ENCODE peak calls at places on chromosomes 7 and 10, in ten cellular contexts. G is HCT116; W is GM23248; A is CD8-positive, alpha-beta memory T cell; P is lower lobe of right lung; D is cardiac muscle cell; N is neuronal stem cell; O is mesendoderm; F is PC-9; V is stomach. Z is an unnamed sample. For H3K36me3, the result is how much of the 10 kb centered on the place peaks cover.

GRCh38 chr7:80529362-80529761 is 17.5 kb upstream of the GNAT3 start:
- DNase-seq in G (no peak), W (peak), A (no peak), P (no peak), D (no peak), N (no peak), O (no peak), F (no peak), V (no peak), Z (no peak)

GRCh38 chr10:12081470-12081869 is 12.7 kb downstream of the DHTKD1 start:
- DNase-seq in G (no peak), W (no peak), A (no peak), P (no peak), D (no peak), N (no peak), O (peak), F (no peak), V (no peak), Z (no peak)

GRCh38 chr7:137999496-138000080 is 2.3 kb downstream of the CREB3L2 start:
- DNase-seq in G (no peak), W (no peak), A (no peak), P (no peak), D (no peak), N (no peak), O (no peak), F (no peak), V (no peak), Z (no peak)

GRCh38 chr7:106774768-106775551 is 90.1 kb upstream of the PIK3CG start:
- DNase-seq in G (peak), W (peak), A (no peak), P (peak), D (no peak), N (no peak), O (peak), F (peak), V (no peak), Z (no peak)

GRCh38 chr7:118195837-118196474 is 12.0 kb downstream of the LSM8 start:
- DNase-seq in G (peak), W (peak), A (peak), P (no peak), D (peak), N (peak), O (peak), F (peak), V (peak), Z (no peak)

GRCh38 chr7:43679210-43680068 is 49.9 kb downstream of the COA1 start:
- DNase-seq in G (no peak), W (no peak), A (no peak), P (no peak), D (no peak), N (no peak), O (no peak), F (no peak), V (no peak), Z (no peak)

GRCh38 chr10:62038609-62039190 is 137.2 kb downstream of the ARID5B start:
- DNase-seq in G (peak), W (peak), A (peak), P (peak), D (peak), N (peak), O (peak), F (peak), V (peak), Z (peak)

GRCh38 chr10:93236378-93237040 is 162.8 kb downstream of the CYP26A1 start:
- DNase-seq in G (no peak), W (no peak), A (no peak), P (no peak), D (no peak), N (no peak), O (no peak), F (no peak), V (no peak), Z (no peak)

GRCh38 chr7:102843850-102844249 is 69.0 kb upstream of the LRRC17 start:
- DNase-seq in G (no peak), W (no peak), A (no peak), P (no peak), D (no peak), N (no peak), O (no peak), F (no peak), V (no peak), Z (no peak)

GRCh38 chr7:46859963-46860475 is 721.9 kb downstream of the TNS3 start:
- DNase-seq in G (no peak), W (peak), A (no peak), P (no peak), D (no peak), N (no peak), O (no peak), F (no peak), V (no peak), Z (no peak)

GRCh38 chr10:31362023-31362641 is 43.1 kb downstream of the ZEB1 start:
- DNase-seq in G (no peak), W (no peak), A (no peak), P (no peak), D (no peak), N (no peak), O (no peak), F (no peak), V (no peak), Z (no peak)

GRCh38 chr10:94320285-94320914 is 42.3 kb downstream of the NOC3L start:
- DNase-seq in G (peak), W (peak), A (peak), P (peak), D (peak), N (peak), O (peak), F (peak), V (peak), Z (peak)

GRCh38 chr7:19834566-19834965 is 61.1 kb upstream of the TMEM196 start:
- DNase-seq in G (no peak), W (no peak), A (no peak), P (no peak), D (no peak), N (no peak), O (peak), F (peak), V (no peak), Z (no peak)

GRCh38 chr10:18719811-18720210 is 60.6 kb downstream of the ARL5B start:
- DNase-seq in G (no peak), W (peak), A (no peak), P (no peak), D (no peak), N (no peak), O (no peak), F (no peak), V (no peak), Z (no peak)

GRCh38 chr7:22629056-22629455 is 97.9 kb upstream of the IL6 start:
- DNase-seq in G (no peak), W (no peak), A (no peak), P (no peak), D (no peak), N (no peak), O (peak), F (no peak), V (no peak), Z (no peak)

GRCh38 chr10:34698979-34699378 is 116.1 kb downstream of the PARD3 start:
- DNase-seq in G (peak), W (peak), A (no peak), P (no peak), D (no peak), N (no peak), O (peak), F (peak), V (no peak), Z (no peak)

GRCh38 chr7:25662881-25663588 is 434.7 kb upstream of the NPVF start:
- DNase-seq in G (no peak), W (no peak), A (no peak), P (no peak), D (no peak), N (no peak), O (no peak), F (no peak), V (no peak), Z (no peak)

GRCh38 chr10:76329891-76330575 is 898.6 kb downstream of the LRMDA start:
- DNase-seq in G (no peak), W (peak), A (no peak), P (no peak), D (no peak), N (no peak), O (no peak), F (peak), V (no peak), Z (no peak)

GRCh38 chr7:150406311-150406564 is 27.1 kb downstream of the ZNF775 start:
- DNase-seq in G (no peak), W (no peak), A (peak), P (no peak), D (no peak), N (no peak), O (no peak), F (no peak), V (no peak), Z (no peak)

GRCh38 chr10:78081292-78081691 is 47.6 kb downstream of the RPS24 start:
- DNase-seq in G (no peak), W (no peak), A (no peak), P (no peak), D (no peak), N (no peak), O (no peak), F (no peak), V (no peak), Z (no peak)

GRCh38 chr10:66187096-66187733 is 738.6 kb upstream of the LRRTM3 start:
- DNase-seq in G (no peak), W (no peak), A (no peak), P (no peak), D (no peak), N (no peak), O (no peak), F (no peak), V (no peak), Z (no peak)

GRCh38 chr7:43769791-43770465 is 11.4 kb downstream of the BLVRA start:
- DNase-seq in G (no peak), W (no peak), A (no peak), P (no peak), D (no peak), N (no peak), O (no peak), F (no peak), V (no peak), Z (no peak)

GRCh38 chr7:148485618-148486017 is 104.9 kb upstream of the C7orf33 start:
- DNase-seq in G (no peak), W (no peak), A (no peak), P (no peak), D (no peak), N (no peak), O (no peak), F (no peak), V (no peak), Z (no peak)

GRCh38 chr7:126185959-126186580 is 1066.7 kb downstream of the GRM8 start:
- DNase-seq in G (no peak), W (no peak), A (no peak), P (no peak), D (no peak), N (no peak), O (peak), F (no peak), V (no peak), Z (no peak)

GRCh38 chr10:59752278-59752940 is 846 bp downstream of the MRLN start:
- DNase-seq in G (no peak), W (no peak), A (no peak), P (no peak), D (no peak), N (no peak), O (no peak), F (no peak), V (no peak), Z (no peak)

GRCh38 chr10:33193867-33194521 is 140.5 kb downstream of the NRP1 start:
- DNase-seq in G (no peak), W (peak), A (no peak), P (no peak), D (no peak), N (no peak), O (no peak), F (no peak), V (no peak), Z (no peak)

GRCh38 chr10:28878236-28878970 is 201.1 kb downstream of the BAMBI start:
- DNase-seq in G (no peak), W (no peak), A (no peak), P (no peak), D (no peak), N (no peak), O (peak), F (no peak), V (no peak), Z (no peak)

GRCh38 chr7:29987821-29988317 is 1.7 kb downstream of the SCRN1 start:
- DNase-seq in G (peak), W (peak), A (no peak), P (no peak), D (no peak), N (peak), O (peak), F (peak), V (no peak), Z (peak)

GRCh38 chr7:154794147-154794780 is 208.7 kb downstream of the PAXIP1 start:
- DNase-seq in G (no peak), W (no peak), A (no peak), P (no peak), D (peak), N (peak), O (peak), F (no peak), V (peak), Z (no peak)

GRCh38 chr7:108249458-108249857 is 119.3 kb upstream of the LAMB4 start:
- DNase-seq in G (no peak), W (no peak), A (no peak), P (no peak), D (no peak), N (no peak), O (no peak), F (no peak), V (no peak), Z (no peak)

GRCh38 chr7:23907012-23907411 is 197.0 kb downstream of the STK31 start:
- DNase-seq in G (no peak), W (no peak), A (no peak), P (no peak), D (no peak), N (no peak), O (no peak), F (no peak), V (no peak), Z (no peak)

GRCh38 chr10:95661818-95662217 is 5.3 kb upstream of the ALDH18A1 start:
- DNase-seq in G (no peak), W (no peak), A (no peak), P (no peak), D (no peak), N (no peak), O (no peak), F (no peak), V (no peak), Z (no peak)

DNA sequence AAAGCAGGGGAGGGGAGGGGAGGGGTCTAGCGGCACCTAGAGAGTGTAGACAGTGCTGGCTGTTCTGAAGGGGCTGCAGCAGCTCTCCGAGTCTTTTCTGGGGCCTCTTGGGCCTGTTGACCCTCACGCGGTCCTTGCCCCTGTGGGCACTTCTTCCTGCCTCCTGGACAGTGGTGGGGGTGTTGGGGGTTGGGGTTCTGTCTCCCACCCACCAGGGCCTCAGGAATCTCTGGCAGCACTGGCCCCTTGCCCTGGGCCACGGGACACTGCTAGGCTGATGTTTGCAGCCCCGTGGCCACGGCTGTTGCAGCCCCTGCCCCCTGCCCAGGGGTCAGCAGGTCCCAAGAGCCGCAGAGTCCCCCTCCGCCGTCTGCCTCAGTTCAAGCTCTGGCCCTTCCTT is 68.9 kb upstream of the INPP5A start:
- DNase-seq in G (no peak), W (no peak), A (no peak), P (peak), D (no peak), N (no peak), O (no peak), F (no peak), V (no peak), Z (no peak)
- H3K36me3 ChIP-seq in G (under half), W (under half), A (under half), P (under half), D (under half), N (under half), O (under half), F (under half), V (under half), Z (under half)

DNA sequence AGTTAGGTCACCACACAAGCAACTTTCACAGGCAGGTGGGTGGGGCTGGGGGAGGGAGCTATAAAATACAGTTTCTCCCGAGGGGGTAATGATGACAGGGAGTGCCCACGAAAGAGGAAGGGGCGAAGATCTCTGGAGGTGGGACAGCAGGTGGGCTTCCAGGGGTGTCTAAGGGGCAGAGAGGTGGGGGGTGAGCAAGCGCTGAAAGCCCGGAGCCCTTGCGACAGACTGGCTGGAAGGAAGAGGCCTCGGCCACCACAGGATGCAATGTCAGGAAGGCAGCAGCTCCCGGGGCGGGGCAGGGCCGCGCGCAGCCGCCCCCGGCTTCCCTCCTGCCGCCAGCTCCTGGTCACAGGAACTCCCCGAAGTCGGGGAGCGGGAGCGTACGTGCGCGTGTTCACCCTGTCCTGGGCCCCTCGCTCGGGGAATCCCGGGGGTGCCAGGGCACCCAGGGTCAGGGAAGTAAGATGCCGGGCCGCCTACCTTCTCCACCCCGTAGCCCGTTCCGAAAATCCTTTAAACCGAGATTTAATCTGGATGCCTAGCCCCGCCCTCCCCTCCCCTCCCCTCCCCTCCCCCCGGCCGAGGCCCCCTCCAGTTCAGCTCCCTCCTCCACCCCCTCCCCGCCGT is 105.2 kb upstream of the PPIF start:
- DNase-seq in G (no peak), W (peak), A (no peak), P (peak), D (peak), N (no peak), O (peak), F (peak), V (peak), Z (no peak)
- H3K4me3 ChIP-seq in G (no peak), W (peak), A (peak), P (peak), D (peak), N (peak), O (no peak), F (peak), V (peak), Z (no peak)

DNA sequence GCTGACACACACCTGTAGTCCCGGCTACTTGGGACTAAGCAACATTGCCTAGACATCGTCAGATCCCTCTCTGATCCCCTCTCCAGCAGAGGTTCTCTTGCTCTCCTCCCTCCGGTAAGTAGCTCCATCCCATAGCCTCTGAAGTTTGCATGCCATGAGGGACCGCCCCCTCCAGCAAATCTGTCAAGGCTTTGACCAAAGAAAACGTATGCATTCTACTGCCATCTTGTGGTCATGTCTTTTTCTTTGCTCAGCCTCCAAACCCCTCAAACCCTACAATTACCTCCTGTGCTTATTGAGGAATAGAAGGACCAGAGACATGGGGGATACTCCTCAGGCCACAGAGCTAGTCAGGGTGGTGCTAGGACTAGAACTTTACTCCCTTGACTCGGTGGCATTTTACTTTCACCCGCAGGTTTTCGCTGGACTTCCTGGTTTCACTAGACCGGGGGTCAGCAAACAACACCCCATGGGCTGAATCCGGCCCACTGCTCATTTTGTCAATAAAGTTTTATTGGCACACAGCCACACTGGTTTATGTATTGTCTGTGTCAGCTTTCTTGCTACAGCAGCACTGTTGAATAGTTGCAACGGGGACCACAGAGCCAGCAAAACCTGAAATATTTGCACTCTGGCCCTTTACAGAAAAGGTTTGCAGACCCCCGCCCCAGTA is 202.6 kb upstream of the FOXK1 start:
- DNase-seq in G (peak), W (peak), A (no peak), P (no peak), D (peak), N (no peak), O (peak), F (peak), V (no peak), Z (peak)
- H3K27ac ChIP-seq in G (no peak), W (no peak), A (no peak), P (no peak), D (no peak), N (no peak), O (no peak), F (no peak), V (no peak), Z (no peak)

DNA sequence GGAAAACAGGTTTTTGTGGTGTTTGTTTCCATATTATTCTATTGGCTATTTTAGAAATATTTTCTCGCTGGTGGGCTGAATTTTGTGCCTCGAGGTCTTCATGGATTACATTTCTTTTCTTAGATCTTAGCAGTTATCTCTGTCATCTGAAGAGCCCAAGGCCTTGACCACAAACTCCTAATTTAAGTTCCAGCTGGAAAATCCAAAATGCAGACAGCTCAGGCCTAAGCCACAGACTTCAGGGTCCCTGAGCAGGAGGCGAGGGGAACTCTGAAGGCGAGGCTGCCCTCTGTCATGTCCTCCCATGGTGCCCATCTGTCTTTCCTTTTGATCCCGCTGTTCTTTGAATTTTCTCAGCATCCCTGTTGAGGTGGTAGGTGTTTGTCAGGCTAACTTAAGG is 14.3 kb downstream of the DENND10 start:
- DNase-seq in G (no peak), W (no peak), A (no peak), P (no peak), D (no peak), N (no peak), O (no peak), F (no peak), V (no peak), Z (no peak)
- H3K36me3 ChIP-seq in G (under half), W (half or more), A (under half), P (half or more), D (under half), N (half or more), O (under half), F (under half), V (under half), Z (under half)

DNA sequence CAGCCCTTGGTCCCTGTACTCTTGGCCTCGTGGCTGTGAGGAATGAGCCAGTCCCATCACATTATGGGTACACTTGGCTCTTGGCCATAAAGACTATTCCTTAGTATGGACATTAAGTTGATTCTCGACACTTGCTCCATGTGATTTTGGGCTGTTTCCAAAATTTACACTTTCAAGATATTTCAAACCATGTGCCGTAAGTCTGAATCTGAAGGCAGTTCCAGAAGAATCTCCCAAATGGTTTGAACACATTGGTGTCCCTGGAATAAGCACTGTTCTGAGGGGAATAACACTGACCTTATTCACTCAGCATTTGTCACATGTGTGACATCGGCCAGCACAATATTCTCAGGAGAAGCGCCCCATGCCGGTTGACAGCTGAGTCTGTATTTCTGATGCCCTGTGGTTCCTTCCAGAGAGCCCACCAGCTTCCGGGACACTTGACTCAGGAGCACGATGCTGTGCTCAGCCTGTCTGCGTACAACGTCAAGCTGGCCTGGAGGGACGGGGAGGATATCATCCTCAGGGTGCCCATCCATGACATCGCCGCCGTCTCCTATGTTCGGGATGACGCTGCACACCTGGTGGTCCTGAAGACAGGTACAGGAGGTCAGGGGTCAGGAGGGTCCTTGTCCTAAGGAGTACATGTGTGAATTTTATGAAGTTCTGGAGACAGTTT is 24.6 kb downstream of the NACAD start:
- DNase-seq in G (no peak), W (no peak), A (no peak), P (no peak), D (no peak), N (no peak), O (no peak), F (no peak), V (no peak), Z (no peak)
- H3K4me3 ChIP-seq in G (no peak), W (no peak), A (no peak), P (no peak), D (no peak), N (no peak), O (no peak), F (no peak), V (no peak), Z (no peak)

GRCh38 chr7:28937593-28937992 is 20.5 kb downstream of the TRIL start:
- DNase-seq in G (no peak), W (no peak), A (no peak), P (no peak), D (no peak), N (no peak), O (no peak), F (no peak), V (no peak), Z (no peak)
- H3K27ac ChIP-seq in G (no peak), W (no peak), A (no peak), P (no peak), D (no peak), N (no peak), O (no peak), F (no peak), V (no peak), Z (no peak)

GRCh38 chr10:48759113-48759901 is 74.6 kb downstream of the WDFY4 start:
- DNase-seq in G (no peak), W (no peak), A (no peak), P (no peak), D (no peak), N (no peak), O (no peak), F (no peak), V (no peak), Z (no peak)
- H3K36me3 ChIP-seq in G (under half), W (under half), A (under half), P (under half), D (under half), N (under half), O (under half), F (under half), V (under half), Z (under half)